ENCODE peak calls at places on chromosomes 3 and 15, in nine cellular contexts. One of them, this sample, is unnamed.

GRCh38 chr3:41093476-41093875 is 105.8 kb upstream of the CTNNB1 start:
- DNase-seq in pancreas: no peak
- DNase-seq in NB4: no peak
- DNase-seq in GM10248: no peak
- DNase-seq in WTC11: no peak
- DNase-seq in AG09319: no peak
- DNase-seq in dorsolateral prefrontal cortex: no peak
- DNase-seq in A549: no peak
- DNase-seq in endodermal cell: peak; percentile 18
- DNase-seq in this sample: no peak

GRCh38 chr15:70794596-70795310 is 31.4 kb upstream of the UACA start:
- DNase-seq in pancreas: no peak
- DNase-seq in NB4: no peak
- DNase-seq in GM10248: no peak
- DNase-seq in WTC11: no peak
- DNase-seq in AG09319: no peak
- DNase-seq in dorsolateral prefrontal cortex: no peak
- DNase-seq in A549: no peak
- DNase-seq in endodermal cell: no peak
- DNase-seq in this sample: no peak

GRCh38 chr15:45747426-45747825 is 112.6 kb downstream of the SQOR start:
- DNase-seq in pancreas: no peak
- DNase-seq in NB4: no peak
- DNase-seq in GM10248: no peak
- DNase-seq in WTC11: no peak
- DNase-seq in AG09319: no peak
- DNase-seq in dorsolateral prefrontal cortex: no peak
- DNase-seq in A549: no peak
- DNase-seq in endodermal cell: no peak
- DNase-seq in this sample: no peak

GRCh38 chr15:25563571-25563970 is 124.7 kb upstream of the UBE3A start:
- DNase-seq in pancreas: no peak
- DNase-seq in NB4: no peak
- DNase-seq in GM10248: no peak
- DNase-seq in WTC11: no peak
- DNase-seq in AG09319: no peak
- DNase-seq in dorsolateral prefrontal cortex: no peak
- DNase-seq in A549: no peak
- DNase-seq in endodermal cell: no peak
- DNase-seq in this sample: no peak

GRCh38 chr15:80950291-80951078 is 39.1 kb downstream of the MESD start:
- DNase-seq in pancreas: no peak
- DNase-seq in NB4: no peak
- DNase-seq in GM10248: no peak
- DNase-seq in WTC11: no peak
- DNase-seq in AG09319: no peak
- DNase-seq in dorsolateral prefrontal cortex: no peak
- DNase-seq in A549: no peak
- DNase-seq in endodermal cell: no peak
- DNase-seq in this sample: peak; percentile 7

GRCh38 chr15:70806992-70807712 is 43.8 kb upstream of the UACA start:
- DNase-seq in pancreas: no peak
- DNase-seq in NB4: peak; percentile 61
- DNase-seq in GM10248: no peak
- DNase-seq in WTC11: no peak
- DNase-seq in AG09319: no peak
- DNase-seq in dorsolateral prefrontal cortex: no peak
- DNase-seq in A549: no peak
- DNase-seq in endodermal cell: peak; percentile 13
- DNase-seq in this sample: no peak

GRCh38 chr3:159669024-159669476 is 319.6 kb upstream of the IL12A start:
- DNase-seq in pancreas: no peak
- DNase-seq in NB4: peak; percentile 6
- DNase-seq in GM10248: no peak
- DNase-seq in WTC11: no peak
- DNase-seq in AG09319: no peak
- DNase-seq in dorsolateral prefrontal cortex: no peak
- DNase-seq in A549: peak; percentile 62
- DNase-seq in endodermal cell: no peak
- DNase-seq in this sample: no peak

GRCh38 chr3:50127251-50127671 is 27.9 kb upstream of the SEMA3F start:
- DNase-seq in pancreas: no peak
- DNase-seq in NB4: no peak
- DNase-seq in GM10248: no peak
- DNase-seq in WTC11: no peak
- DNase-seq in AG09319: no peak
- DNase-seq in dorsolateral prefrontal cortex: no peak
- DNase-seq in A549: no peak
- DNase-seq in endodermal cell: no peak
- DNase-seq in this sample: no peak

GRCh38 chr15:89837830-89838178 is 23.2 kb upstream of the ANPEP start:
- DNase-seq in pancreas: no peak
- DNase-seq in NB4: no peak
- DNase-seq in GM10248: no peak
- DNase-seq in WTC11: no peak
- DNase-seq in AG09319: no peak
- DNase-seq in dorsolateral prefrontal cortex: no peak
- DNase-seq in A549: no peak
- DNase-seq in endodermal cell: no peak
- DNase-seq in this sample: no peak

GRCh38 chr3:148714521-148714920 is 16.8 kb downstream of the AGTR1 start:
- DNase-seq in pancreas: no peak
- DNase-seq in NB4: no peak
- DNase-seq in GM10248: no peak
- DNase-seq in WTC11: no peak
- DNase-seq in AG09319: no peak
- DNase-seq in dorsolateral prefrontal cortex: no peak
- DNase-seq in A549: no peak
- DNase-seq in endodermal cell: no peak
- DNase-seq in this sample: no peak

DNA sequence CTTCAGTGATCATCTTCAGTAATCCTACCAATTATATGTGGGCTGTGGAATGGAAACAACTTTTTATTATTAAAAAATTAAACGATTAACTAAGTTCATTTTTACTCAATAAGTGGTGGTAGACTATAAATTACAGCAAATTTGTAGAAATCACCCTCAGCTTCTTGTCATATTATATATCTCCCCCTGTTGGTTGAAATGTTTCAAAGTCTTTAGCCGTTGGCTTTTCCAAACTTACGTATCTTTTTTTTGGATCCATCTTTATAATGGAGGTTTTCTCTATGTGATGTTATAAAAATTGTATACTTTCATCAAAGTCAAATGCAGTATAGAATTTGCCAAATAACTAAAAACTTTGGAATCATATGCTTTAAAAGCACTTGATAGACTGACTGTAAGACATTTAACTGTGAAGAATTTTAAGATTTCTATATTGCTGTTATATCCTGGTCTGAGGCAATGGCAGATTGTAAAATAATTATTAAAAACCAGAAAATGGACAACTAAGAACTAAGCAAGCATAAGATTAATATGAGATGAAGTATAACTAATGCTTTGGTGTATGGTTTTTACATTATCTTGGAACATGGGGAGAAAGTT is 44.7 kb downstream of the ATP11B start:
- DNase-seq in pancreas: no peak
- DNase-seq in NB4: peak; percentile 28
- DNase-seq in GM10248: no peak
- DNase-seq in WTC11: no peak
- DNase-seq in AG09319: no peak
- DNase-seq in dorsolateral prefrontal cortex: no peak
- DNase-seq in A549: no peak
- DNase-seq in endodermal cell: no peak
- DNase-seq in this sample: no peak
- TF ChIP-seq CTCF in pancreas: peak; percentile 20
- TF ChIP-seq CTCF in NB4: no peak
- TF ChIP-seq CTCF in GM10248: peak; percentile 26
- TF ChIP-seq CTCF in WTC11: no peak
- TF ChIP-seq CTCF in AG09319: peak; percentile 30
- TF ChIP-seq CTCF in dorsolateral prefrontal cortex: peak; percentile 55
- TF ChIP-seq CTCF in A549: peak; percentile 42
- TF ChIP-seq CTCF in endodermal cell: peak; percentile 77
- TF ChIP-seq CTCF in this sample: peak; percentile 61

GRCh38 chr15:48810414-48811324 is at the start of gene CEP152:
- DNase-seq in pancreas: peak; percentile 97
- DNase-seq in NB4: peak; percentile 100
- DNase-seq in GM10248: peak; percentile 91
- DNase-seq in WTC11: peak; percentile 99
- DNase-seq in AG09319: peak; percentile 98
- DNase-seq in dorsolateral prefrontal cortex: peak; percentile 79
- DNase-seq in A549: peak; percentile 67
- DNase-seq in endodermal cell: peak; percentile 100
- DNase-seq in this sample: peak; percentile 97

GRCh38 chr15:48806151-48806550 is 4.7 kb downstream of the CEP152 start:
- DNase-seq in pancreas: no peak
- DNase-seq in NB4: peak; percentile 80
- DNase-seq in GM10248: no peak
- DNase-seq in WTC11: no peak
- DNase-seq in AG09319: no peak
- DNase-seq in dorsolateral prefrontal cortex: no peak
- DNase-seq in A549: no peak
- DNase-seq in endodermal cell: no peak
- DNase-seq in this sample: no peak

DNA sequence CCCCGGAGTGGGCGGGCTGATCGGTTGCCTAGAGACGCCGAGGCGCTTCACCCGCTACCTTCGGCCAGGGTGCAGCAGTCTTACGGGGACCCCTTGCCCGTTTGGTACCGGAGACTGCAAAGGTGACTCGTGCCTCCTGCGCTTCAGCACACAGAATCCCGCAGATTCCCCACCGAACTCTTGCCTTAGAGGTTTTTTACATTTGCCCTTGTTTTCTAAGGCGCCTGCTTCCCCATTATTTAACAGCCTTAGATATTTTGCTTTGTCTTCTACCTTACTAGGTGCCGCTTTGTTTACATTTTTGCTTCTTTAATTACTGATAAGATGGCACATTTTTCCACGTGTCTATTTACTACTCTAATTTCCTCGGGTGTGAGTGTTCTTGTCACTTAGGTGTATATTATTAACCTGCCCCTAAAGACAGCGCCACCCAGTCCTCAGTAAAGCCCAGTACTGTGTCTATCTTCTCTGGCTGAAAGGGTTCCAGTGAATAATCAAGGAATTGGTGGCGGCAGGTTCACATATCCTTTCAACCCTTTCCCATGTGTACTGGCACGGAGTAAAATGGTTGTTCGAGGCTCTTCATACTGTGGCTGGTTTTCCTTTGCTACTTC is 563 bp upstream of the CEP152 start:
- DNase-seq in pancreas: no peak
- DNase-seq in NB4: no peak
- DNase-seq in GM10248: no peak
- DNase-seq in WTC11: no peak
- DNase-seq in AG09319: no peak
- DNase-seq in dorsolateral prefrontal cortex: no peak
- DNase-seq in A549: no peak
- DNase-seq in endodermal cell: peak; percentile 55
- DNase-seq in this sample: no peak
- TF ChIP-seq CTCF in pancreas: no peak
- TF ChIP-seq CTCF in NB4: no peak
- TF ChIP-seq CTCF in GM10248: no peak
- TF ChIP-seq CTCF in WTC11: no peak
- TF ChIP-seq CTCF in AG09319: no peak
- TF ChIP-seq CTCF in dorsolateral prefrontal cortex: no peak
- TF ChIP-seq CTCF in A549: peak; percentile 13
- TF ChIP-seq CTCF in endodermal cell: peak; percentile 52
- TF ChIP-seq CTCF in this sample: no peak

GRCh38 chr15:98142584-98142983 is 182.1 kb downstream of the ARRDC4 start:
- DNase-seq in pancreas: no peak
- DNase-seq in NB4: no peak
- DNase-seq in GM10248: no peak
- DNase-seq in WTC11: peak; percentile 40
- DNase-seq in AG09319: no peak
- DNase-seq in dorsolateral prefrontal cortex: no peak
- DNase-seq in A549: no peak
- DNase-seq in endodermal cell: peak; percentile 79
- DNase-seq in this sample: no peak
- TF ChIP-seq CTCF in pancreas: no peak
- TF ChIP-seq CTCF in NB4: no peak
- TF ChIP-seq CTCF in GM10248: no peak
- TF ChIP-seq CTCF in WTC11: no peak
- TF ChIP-seq CTCF in AG09319: no peak
- TF ChIP-seq CTCF in dorsolateral prefrontal cortex: no peak
- TF ChIP-seq CTCF in A549: no peak
- TF ChIP-seq CTCF in endodermal cell: peak; percentile 79
- TF ChIP-seq CTCF in this sample: no peak

GRCh38 chr3:49122022-49122421 is 1.4 kb upstream of the USP19 start:
- DNase-seq in pancreas: no peak
- DNase-seq in NB4: no peak
- DNase-seq in GM10248: no peak
- DNase-seq in WTC11: no peak
- DNase-seq in AG09319: no peak
- DNase-seq in dorsolateral prefrontal cortex: no peak
- DNase-seq in A549: no peak
- DNase-seq in endodermal cell: no peak
- DNase-seq in this sample: no peak

GRCh38 chr3:49123687-49124086 is 3.1 kb upstream of the USP19 start:
- DNase-seq in pancreas: no peak
- DNase-seq in NB4: no peak
- DNase-seq in GM10248: no peak
- DNase-seq in WTC11: no peak
- DNase-seq in AG09319: no peak
- DNase-seq in dorsolateral prefrontal cortex: no peak
- DNase-seq in A549: no peak
- DNase-seq in endodermal cell: no peak
- DNase-seq in this sample: no peak

GRCh38 chr3:49122886-49123545 is 2.4 kb upstream of the USP19 start:
- DNase-seq in pancreas: no peak
- DNase-seq in NB4: no peak
- DNase-seq in GM10248: no peak
- DNase-seq in WTC11: no peak
- DNase-seq in AG09319: no peak
- DNase-seq in dorsolateral prefrontal cortex: no peak
- DNase-seq in A549: no peak
- DNase-seq in endodermal cell: no peak
- DNase-seq in this sample: no peak

GRCh38 chr3:49124203-49124602 is 3.6 kb upstream of the USP19 start:
- DNase-seq in pancreas: no peak
- DNase-seq in NB4: no peak
- DNase-seq in GM10248: no peak
- DNase-seq in WTC11: no peak
- DNase-seq in AG09319: no peak
- DNase-seq in dorsolateral prefrontal cortex: no peak
- DNase-seq in A549: no peak
- DNase-seq in endodermal cell: no peak
- DNase-seq in this sample: no peak

DNA sequence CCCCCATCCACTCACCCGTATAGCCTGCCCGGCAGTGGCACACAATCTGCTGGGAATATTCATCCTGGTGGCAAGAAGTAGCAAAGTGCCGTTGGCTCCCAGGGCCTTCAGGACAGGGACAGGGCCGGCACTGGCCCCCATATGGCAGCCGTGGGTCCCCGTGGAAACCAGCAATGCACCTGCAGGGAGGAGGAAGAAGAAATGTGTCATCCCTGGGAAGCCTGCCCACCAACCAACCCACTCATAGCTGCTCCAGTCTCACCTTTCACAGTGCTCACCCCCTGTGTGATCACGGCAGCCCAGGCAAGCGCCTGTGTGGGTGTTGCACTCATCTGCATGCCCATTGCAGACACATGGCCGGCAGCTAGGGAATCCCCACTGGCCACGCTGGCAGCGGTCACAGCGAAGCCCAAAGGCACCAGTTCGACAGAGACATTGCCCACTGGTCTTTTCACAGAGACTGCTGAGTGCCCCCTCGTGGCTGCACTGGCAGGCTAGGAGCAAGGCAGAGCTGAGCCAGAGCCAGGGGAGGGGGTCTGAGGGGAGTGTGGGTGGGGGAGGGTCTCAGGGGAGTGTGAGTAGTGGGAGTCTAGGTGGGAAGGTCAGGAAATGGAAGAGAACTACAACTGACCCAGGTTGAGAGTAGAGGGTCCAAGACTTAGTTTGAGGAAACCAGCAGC is 4.5 kb upstream of the USP19 start:
- DNase-seq in pancreas: no peak
- DNase-seq in NB4: peak; percentile 26
- DNase-seq in GM10248: no peak
- DNase-seq in WTC11: peak; percentile 26
- DNase-seq in AG09319: no peak
- DNase-seq in dorsolateral prefrontal cortex: no peak
- DNase-seq in A549: no peak
- DNase-seq in endodermal cell: peak; percentile 60
- DNase-seq in this sample: no peak
- TF ChIP-seq CTCF in pancreas: no peak
- TF ChIP-seq CTCF in NB4: peak; percentile 39
- TF ChIP-seq CTCF in GM10248: peak; percentile 52
- TF ChIP-seq CTCF in WTC11: no peak
- TF ChIP-seq CTCF in AG09319: no peak
- TF ChIP-seq CTCF in dorsolateral prefrontal cortex: no peak
- TF ChIP-seq CTCF in A549: peak; percentile 8
- TF ChIP-seq CTCF in endodermal cell: peak; percentile 50
- TF ChIP-seq CTCF in this sample: no peak

This sample was measured in mesothelial cell of epicardium.